ENCODE peak calls at places on chromosomes 2 and 18, in four cellular contexts. J is upper lobe of left lung, L is heart right ventricle, A is colonic mucosa. B is an unnamed sample.
A peak's percentile ranks its signal among the peaks of the same experiment; 100 is the strongest.

GRCh38 chr2:584863-585823 is 92.1 kb downstream of the TMEM18 start:
- DNase-seq in J (no peak), L (no peak), A (no peak), B (peak; percentile 37)

GRCh38 chr2:173296235-173296634 is 58.4 kb upstream of the CDCA7 start:
- DNase-seq in J (no peak), L (no peak), A (no peak), B (no peak)

GRCh38 chr2:192127434-192127833 is 67.3 kb downstream of the TMEFF2 start:
- DNase-seq in J (no peak), L (no peak), A (no peak), B (no peak)

GRCh38 chr2:27306657-27307544 is 1.3 kb downstream of the UCN start:
- DNase-seq in J (no peak), L (no peak), A (no peak), B (no peak)

GRCh38 chr2:102520009-102520408 is 47.0 kb downstream of the SLC9A4 start:
- DNase-seq in J (peak; percentile 46), L (no peak), A (peak; percentile 38), B (peak; percentile 42)

GRCh38 chr2:121992700-121993099 is 237.2 kb downstream of the TSN start:
- DNase-seq in J (no peak), L (no peak), A (no peak), B (no peak)

GRCh38 chr2:40281021-40281940 is 170.6 kb downstream of the SLC8A1 start:
- DNase-seq in J (no peak), L (peak; percentile 58), A (no peak), B (no peak)

GRCh38 chr2:241269707-241270520 is 45.6 kb downstream of the HDLBP start:
- DNase-seq in J (peak; percentile 75), L (no peak), A (no peak), B (no peak)

GRCh38 chr2:121633463-121633862 is 15.8 kb downstream of the CLASP1 start:
- DNase-seq in J (no peak), L (peak; percentile 29), A (no peak), B (no peak)

GRCh38 chr2:179694963-179695362 is 166.4 kb downstream of the ZNF385B start:
- DNase-seq in J (no peak), L (no peak), A (no peak), B (no peak)

GRCh38 chr2:233831011-233831721 is 23.2 kb downstream of the HJURP start:
- DNase-seq in J (no peak), L (no peak), A (no peak), B (no peak)

GRCh38 chr2:128473175-128474013 is 154.7 kb upstream of the HS6ST1 start:
- DNase-seq in J (no peak), L (no peak), A (peak; percentile 38), B (peak; percentile 28)

GRCh38 chr2:231068525-231069222 is 12.0 kb downstream of the PSMD1 start:
- DNase-seq in J (no peak), L (no peak), A (no peak), B (no peak)

GRCh38 chr2:202035089-202035940 is 1.7 kb downstream of the FZD7 start:
- DNase-seq in J (peak; percentile 39), L (peak; percentile 53), A (peak; percentile 55), B (peak; percentile 45)

GRCh38 chr18:6294119-6294784 is 120.5 kb downstream of the L3MBTL4 start:
- DNase-seq in J (no peak), L (peak; percentile 16), A (no peak), B (no peak)

GRCh38 chr18:74457043-74457742 is at the start of gene DIPK1C:
- DNase-seq in J (no peak), L (no peak), A (no peak), B (no peak)

GRCh38 chr18:56606623-56607022 is 31.8 kb downstream of the TXNL1 start:
- DNase-seq in J (no peak), L (no peak), A (no peak), B (no peak)

GRCh38 chr2:170822292-170822884 is 5.7 kb downstream of the GAD1 start:
- DNase-seq in J (no peak), L (no peak), A (no peak), B (no peak)

GRCh38 chr2:212975333-212975732 is 176.1 kb downstream of the IKZF2 start:
- DNase-seq in J (no peak), L (peak; percentile 9), A (no peak), B (no peak)

GRCh38 chr2:126635281-126635680 is 20.7 kb upstream of the GYPC start:
- DNase-seq in J (no peak), L (peak; percentile 48), A (no peak), B (no peak)

GRCh38 chr18:44938396-44939036 is 257.8 kb downstream of the SETBP1 start:
- DNase-seq in J (no peak), L (no peak), A (peak; percentile 76), B (no peak)

GRCh38 chr18:5600376-5601071 is 56.7 kb upstream of the EPB41L3 start:
- DNase-seq in J (no peak), L (no peak), A (no peak), B (peak; percentile 1)

GRCh38 chr18:2096581-2096980 is 474.7 kb downstream of the METTL4 start:
- DNase-seq in J (no peak), L (no peak), A (no peak), B (no peak)

GRCh38 chr18:78255013-78255412 is 724.6 kb upstream of the SALL3 start:
- DNase-seq in J (no peak), L (no peak), A (no peak), B (no peak)

GRCh38 chr2:106161938-106162814 is 31.9 kb downstream of the UXS1 start:
- DNase-seq in J (peak; percentile 87), L (no peak), A (no peak), B (no peak)

GRCh38 chr2:127577973-127578372 is 42.5 kb downstream of the MYO7B start:
- DNase-seq in J (no peak), L (peak; percentile 2), A (peak; percentile 12), B (no peak)

GRCh38 chr2:216375288-216375687 is 3.0 kb upstream of the MARCHF4 start:
- DNase-seq in J (no peak), L (no peak), A (no peak), B (no peak)

GRCh38 chr2:75619992-75620740 is 26.4 kb upstream of the MRPL19 start:
- DNase-seq in J (no peak), L (no peak), A (no peak), B (no peak)

GRCh38 chr2:127681976-127682857 is 6.9 kb upstream of the LIMS2 start:
- DNase-seq in J (no peak), L (no peak), A (no peak), B (no peak)

GRCh38 chr2:163735692-163736432 is at the start of gene FIGN:
- DNase-seq in J (peak; percentile 73), L (peak; percentile 77), A (peak; percentile 47), B (no peak)

DNA sequence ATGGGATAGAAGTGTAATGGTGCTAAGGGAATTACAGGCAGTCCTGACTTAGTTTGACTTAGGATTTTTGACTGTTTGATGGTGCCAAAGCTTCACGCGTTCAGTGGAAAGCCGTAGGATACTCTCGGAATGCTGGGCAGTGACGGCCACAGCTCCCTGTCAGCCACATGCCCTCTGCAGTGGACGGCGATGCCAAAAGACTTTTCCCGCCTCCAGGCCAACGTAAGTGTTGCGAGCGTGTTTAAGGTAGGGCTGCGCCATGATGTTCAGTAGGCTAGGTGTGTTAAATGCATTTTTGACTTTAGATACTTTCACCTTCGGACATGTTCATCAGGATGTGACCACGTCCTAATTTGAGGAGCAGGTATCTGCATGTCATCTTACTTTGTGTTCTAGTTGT is 63.4 kb downstream of the DCDC2C start:
- DNase-seq in J (no peak), L (no peak), A (no peak), B (no peak)
- H3K27me3 ChIP-seq in J (no peaks in the 10 kb centered on the region), L (no peaks in the 10 kb centered on the region), A (no peaks in the 10 kb centered on the region), B (peaks cover 4% of the 10 kb centered on the region)

DNA sequence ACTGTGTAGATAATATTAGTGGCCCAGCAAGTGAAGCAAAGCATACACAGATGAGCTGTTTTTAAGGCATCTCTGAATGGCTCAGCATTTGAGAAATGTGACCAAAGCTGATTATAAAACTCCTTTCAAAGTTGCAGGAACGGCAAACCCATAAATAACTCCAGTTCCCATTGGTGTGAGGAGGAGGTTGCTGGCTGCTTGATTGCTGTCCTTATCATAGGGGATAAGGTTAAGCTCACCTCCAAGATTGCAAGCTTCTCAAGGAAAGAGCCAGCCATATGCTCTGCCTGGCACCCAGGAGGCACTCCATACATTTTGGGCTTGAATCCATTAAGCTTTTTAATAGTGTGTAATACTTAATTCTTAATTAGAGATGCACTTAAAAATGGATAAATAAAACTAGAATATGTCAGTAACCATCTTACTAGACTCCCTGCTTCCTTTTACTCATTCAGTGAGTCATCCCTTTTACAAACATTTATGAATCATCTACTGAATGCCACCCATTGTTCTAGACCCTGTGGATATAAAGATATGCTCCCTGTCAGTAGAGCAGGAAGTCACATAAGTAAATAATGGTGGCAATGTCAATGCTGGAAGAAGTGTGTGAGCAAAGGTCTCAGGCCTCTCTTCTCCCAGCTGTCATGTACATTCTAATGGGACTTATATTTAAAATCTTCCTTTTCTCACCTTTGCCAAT is 99.3 kb downstream of the SPATS2L start:
- DNase-seq in J (no peak), L (no peak), A (peak; percentile 51), B (peak; percentile 40)
- H3K4me1 ChIP-seq in J (peaks cover 32% of the 10 kb centered on the region), L (peaks cover 30% of the 10 kb centered on the region), A (peaks cover 19% of the 10 kb centered on the region), B (no peaks in the 10 kb centered on the region)

DNA sequence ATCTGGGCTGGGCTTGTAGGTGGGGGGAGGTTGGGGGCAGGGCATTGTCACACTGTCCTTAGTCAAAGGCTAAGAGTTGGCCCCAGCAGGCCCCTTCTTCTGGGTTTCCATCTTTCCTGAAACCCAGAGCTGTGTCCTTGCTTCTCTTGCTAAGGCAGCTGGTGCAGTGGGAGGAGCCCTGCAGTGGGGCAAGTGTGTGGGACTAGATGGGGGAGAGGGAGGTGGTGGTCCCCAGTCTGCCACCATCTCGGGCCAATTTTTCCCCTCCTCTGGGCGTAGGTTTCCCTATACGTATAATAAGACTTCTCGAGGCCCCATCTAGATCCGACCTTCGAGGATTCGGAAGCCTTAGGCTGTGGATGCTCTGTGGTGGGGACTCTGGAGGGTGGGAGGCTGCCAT is 3.5 kb downstream of the KCNF1 start:
- DNase-seq in J (no peak), L (no peak), A (no peak), B (no peak)
- H3K27me3 ChIP-seq in J (peaks cover 15% of the 10 kb centered on the region), L (peaks cover 8% of the 10 kb centered on the region), A (peaks cover 28% of the 10 kb centered on the region), B (peaks cover 3% of the 10 kb centered on the region)

GRCh38 chr2:38417745-38418689 is 40.9 kb upstream of the ATL2 start:
- DNase-seq in J (no peak), L (no peak), A (no peak), B (no peak)

GRCh38 chr2:38421274-38422056 is 44.4 kb upstream of the ATL2 start:
- DNase-seq in J (no peak), L (no peak), A (no peak), B (no peak)

GRCh38 chr2:38415761-38416291 is 38.8 kb upstream of the ATL2 start:
- DNase-seq in J (no peak), L (no peak), A (no peak), B (no peak)

GRCh38 chr2:38415023-38415422 is 38.0 kb upstream of the ATL2 start:
- DNase-seq in J (no peak), L (no peak), A (no peak), B (no peak)

DNA sequence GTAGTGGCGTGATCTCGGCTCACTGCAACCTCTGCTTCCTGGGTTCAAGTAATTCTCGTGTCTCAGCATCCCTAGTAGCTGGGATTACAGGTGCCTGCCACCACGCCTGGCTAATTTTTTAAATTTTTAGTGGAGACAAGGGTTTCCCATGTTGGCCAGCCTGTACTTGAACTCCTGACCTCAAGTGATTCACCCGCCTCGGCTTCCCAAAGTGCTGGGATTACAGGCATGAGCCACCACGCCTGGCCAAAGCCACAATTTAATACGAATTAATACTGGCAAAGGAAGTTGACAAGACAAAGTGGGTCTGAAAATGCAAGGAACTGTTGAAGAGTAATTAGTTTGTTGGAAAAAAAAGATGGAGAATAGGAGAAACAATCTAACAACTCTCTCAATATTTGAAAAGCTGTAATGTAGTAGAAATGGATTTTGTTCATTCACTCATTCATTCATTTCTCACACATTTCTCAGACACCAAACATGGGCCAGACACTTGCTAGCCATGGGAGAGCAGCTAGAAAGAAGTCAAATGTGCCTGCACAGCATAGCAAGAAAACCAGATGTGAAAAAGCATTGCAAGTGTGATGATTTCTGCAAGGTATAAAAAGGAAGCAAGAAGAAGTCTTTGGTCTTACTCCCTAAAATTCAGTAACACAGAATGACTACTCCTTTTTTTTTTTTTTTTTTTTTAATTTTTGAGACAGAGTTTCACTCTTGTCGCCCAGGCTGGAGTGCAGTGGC is 39.4 kb upstream of the ATL2 start:
- DNase-seq in J (no peak), L (no peak), A (no peak), B (no peak)
- H3K4me1 ChIP-seq in J (no peaks in the 10 kb centered on the region), L (no peaks in the 10 kb centered on the region), A (no peaks in the 10 kb centered on the region), B (no peaks in the 10 kb centered on the region)

B was measured in CD4-positive, CD25-positive, alpha-beta regulatory T cell.